ENCODE peak calls at places on chromosomes 3 and 15, in eight cellular contexts. V, C, S, R, L, E, Z and T are unnamed samples.

GRCh38 chr15:53787349-53787748 is 27.9 kb upstream of the WDR72 start:
- DNase-seq in V (no peak), C (no peak), S (no peak), R (no peak), L (no peak), E (no peak), Z (no peak), T (no peak)

GRCh38 chr3:107367353-107367752 is 9.9 kb upstream of the CCDC54 start:
- DNase-seq in V (peak; percentile 58), C (peak; percentile 88), S (no peak), R (no peak), L (no peak), E (peak; percentile 74), Z (peak; percentile 28), T (no peak)

GRCh38 chr3:14434105-14434504 is 31.7 kb downstream of the SLC6A6 start:
- DNase-seq in V (no peak), C (peak; percentile 65), S (no peak), R (peak; percentile 65), L (no peak), E (peak; percentile 58), Z (no peak), T (no peak)

GRCh38 chr3:95615592-95616310 is 1198.6 kb upstream of the EPHA6 start:
- DNase-seq in V (no peak), C (no peak), S (no peak), R (no peak), L (no peak), E (no peak), Z (no peak), T (no peak)

GRCh38 chr3:185959609-185960517 is 22.0 kb upstream of the TRA2B start:
- DNase-seq in V (peak; percentile 40), C (peak; percentile 89), S (no peak), R (peak; percentile 29), L (no peak), E (peak; percentile 75), Z (peak; percentile 48), T (no peak)

GRCh38 chr3:71010731-71011455 is 572.6 kb downstream of the FOXP1 start:
- DNase-seq in V (no peak), C (peak; percentile 31), S (no peak), R (no peak), L (no peak), E (no peak), Z (no peak), T (no peak)

GRCh38 chr15:67838789-67839332 is 984 bp downstream of the RNU6-1 start:
- DNase-seq in V (peak; percentile 92), C (no peak), S (peak; percentile 56), R (peak; percentile 39), L (peak; percentile 50), E (peak; percentile 69), Z (no peak), T (peak; percentile 26)

GRCh38 chr3:177835917-177836316 is 638.6 kb upstream of the TBL1XR1 start:
- DNase-seq in V (no peak), C (peak; percentile 97), S (no peak), R (no peak), L (no peak), E (peak; percentile 96), Z (no peak), T (no peak)

GRCh38 chr3:152252750-152253149 is 16.0 kb upstream of the MBNL1 start:
- DNase-seq in V (no peak), C (no peak), S (no peak), R (no peak), L (no peak), E (no peak), Z (no peak), T (no peak)

GRCh38 chr3:167852216-167852615 is 116.7 kb downstream of the SERPINI1 start:
- DNase-seq in V (no peak), C (peak; percentile 10), S (no peak), R (no peak), L (no peak), E (no peak), Z (no peak), T (no peak)

GRCh38 chr15:64566629-64567427 is 106.5 kb downstream of the ZNF609 start:
- DNase-seq in V (peak; percentile 50), C (no peak), S (no peak), R (no peak), L (no peak), E (no peak), Z (no peak), T (no peak)

GRCh38 chr3:160482796-160483195 is 33.2 kb upstream of the TRIM59 start:
- DNase-seq in V (no peak), C (no peak), S (no peak), R (no peak), L (no peak), E (no peak), Z (no peak), T (no peak)

GRCh38 chr15:45454825-45455224 is 67.7 kb downstream of the SLC30A4 start:
- DNase-seq in V (no peak), C (peak; percentile 98), S (peak; percentile 37), R (no peak), L (peak; percentile 49), E (peak; percentile 96), Z (peak; percentile 59), T (peak; percentile 11)

GRCh38 chr3:63294332-63294731 is 16.2 kb downstream of the SYNPR start:
- DNase-seq in V (no peak), C (no peak), S (no peak), R (no peak), L (no peak), E (no peak), Z (no peak), T (no peak)

GRCh38 chr3:63290686-63291085 is 12.6 kb downstream of the SYNPR start:
- DNase-seq in V (no peak), C (no peak), S (no peak), R (no peak), L (no peak), E (no peak), Z (no peak), T (no peak)

GRCh38 chr3:63296249-63296648 is 18.1 kb downstream of the SYNPR start:
- DNase-seq in V (no peak), C (no peak), S (no peak), R (no peak), L (no peak), E (no peak), Z (no peak), T (no peak)

GRCh38 chr3:63295806-63296205 is 17.7 kb downstream of the SYNPR start:
- DNase-seq in V (peak; percentile 37), C (no peak), S (no peak), R (no peak), L (no peak), E (no peak), Z (no peak), T (no peak)

DNA sequence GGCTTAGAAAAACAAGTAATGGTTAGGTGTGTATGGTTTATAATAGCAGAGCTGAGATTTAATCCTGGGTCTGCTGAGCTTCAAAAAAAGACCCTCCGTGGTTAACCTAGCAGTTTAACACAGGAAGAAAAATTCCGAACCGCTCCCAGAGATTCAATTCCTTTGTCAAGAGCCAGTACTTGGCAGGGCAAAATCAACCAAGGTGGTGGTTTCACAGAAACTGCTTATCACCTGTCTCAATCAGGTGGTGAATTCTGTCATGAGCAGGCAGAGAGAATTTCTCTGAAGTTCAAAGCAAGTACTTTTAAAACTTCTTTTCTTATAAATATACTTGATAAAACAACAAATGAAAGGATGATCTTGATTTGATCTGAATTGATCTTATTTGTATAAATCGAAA is 17.2 kb downstream of the SYNPR start:
- DNase-seq in V (peak; percentile 59), C (no peak), S (no peak), R (no peak), L (no peak), E (no peak), Z (no peak), T (no peak)
- H3K27ac ChIP-seq in V (no peak overlapping the region), C (no peak overlapping the region), S (no peak overlapping the region), R (no peak overlapping the region), L (no peak overlapping the region), E (no peak overlapping the region), Z (no peak overlapping the region), T (no peak overlapping the region)

GRCh38 chr3:45545476-45545875 is 49.1 kb upstream of the LIMD1 start:
- DNase-seq in V (no peak), C (peak; percentile 45), S (peak; percentile 95), R (peak; percentile 82), L (no peak), E (peak; percentile 10), Z (no peak), T (peak; percentile 89)

GRCh38 chr3:45544719-45545296 is 49.7 kb upstream of the LIMD1 start:
- DNase-seq in V (no peak), C (no peak), S (no peak), R (no peak), L (no peak), E (peak; percentile 28), Z (no peak), T (no peak)

GRCh38 chr3:45547202-45547701 is 47.3 kb upstream of the LIMD1 start:
- DNase-seq in V (no peak), C (no peak), S (no peak), R (no peak), L (no peak), E (no peak), Z (no peak), T (no peak)

GRCh38 chr3:45546636-45547201 is 47.8 kb upstream of the LIMD1 start:
- DNase-seq in V (peak; percentile 53), C (no peak), S (peak; percentile 52), R (no peak), L (no peak), E (no peak), Z (no peak), T (no peak)

GRCh38 chr3:45546223-45546622 is 48.3 kb upstream of the LIMD1 start:
- DNase-seq in V (no peak), C (no peak), S (no peak), R (no peak), L (no peak), E (no peak), Z (no peak), T (no peak)
- H3K27ac ChIP-seq in V (no peak overlapping the region), C (no peak overlapping the region), S (peak overlapping the region; percentile 94), R (peak overlapping the region; percentile 70), L (peak overlapping the region; percentile 90), E (no peak overlapping the region), Z (peak overlapping the region; percentile 71), T (peak overlapping the region; percentile 58)

GRCh38 chr3:17831366-17831765 is 88.9 kb upstream of the TBC1D5 start:
- DNase-seq in V (no peak), C (peak; percentile 9), S (no peak), R (no peak), L (no peak), E (peak; percentile 27), Z (no peak), T (no peak)
- H3K27ac ChIP-seq in V (no peak overlapping the region), C (no peak overlapping the region), S (no peak overlapping the region), R (no peak overlapping the region), L (no peak overlapping the region), E (no peak overlapping the region), Z (no peak overlapping the region), T (no peak overlapping the region)

DNA sequence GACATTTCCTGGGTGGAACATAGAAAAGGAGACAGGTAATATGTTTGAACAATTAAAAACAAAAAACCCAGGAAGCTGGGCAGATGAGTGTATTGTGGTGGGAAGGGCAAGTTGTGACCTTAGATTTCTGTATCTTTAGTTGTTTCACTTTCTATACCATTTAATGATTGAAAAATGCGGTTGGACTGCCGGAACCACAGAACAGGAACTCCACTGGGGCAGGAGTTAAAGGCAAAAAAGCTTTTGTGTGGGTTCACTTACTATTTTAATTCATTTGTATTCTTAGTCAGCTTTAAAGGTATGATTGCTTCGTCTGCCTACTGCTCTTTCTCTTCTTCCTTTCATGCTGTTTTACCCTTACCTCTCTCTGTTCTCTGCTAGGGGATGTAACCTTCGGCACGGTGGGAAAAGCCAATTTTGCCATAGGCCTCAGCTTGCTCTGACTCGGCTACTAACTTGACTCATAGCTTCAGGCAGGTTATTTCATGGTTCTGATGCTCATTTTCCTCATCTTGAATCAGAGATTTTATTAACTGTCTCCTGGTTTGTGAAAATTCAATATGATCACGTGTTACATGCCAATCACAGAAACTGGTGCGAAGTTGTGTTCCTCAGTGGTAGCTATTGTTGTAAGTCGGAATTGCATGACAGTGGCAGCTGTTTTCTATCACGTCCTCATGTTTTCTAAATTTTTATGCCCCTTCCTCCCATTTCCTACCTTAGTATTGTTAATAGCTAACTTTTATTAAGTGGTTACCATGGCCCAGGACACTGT is 1.6 kb upstream of the MCTP2 start:
- DNase-seq in V (no peak), C (no peak), S (no peak), R (no peak), L (no peak), E (no peak), Z (no peak), T (no peak)
- H3K27ac ChIP-seq in V (no peak overlapping the region), C (no peak overlapping the region), S (no peak overlapping the region), R (no peak overlapping the region), L (no peak overlapping the region), E (no peak overlapping the region), Z (no peak overlapping the region), T (no peak overlapping the region)